ENCODE peak calls at places on chromosomes 5 and 9, in eight cellular contexts. V is H1, I is suprapubic skin, Y is SK-N-SH, X is stomach, E is HepG2, W is sigmoid colon, G is transverse colon. Q is an unnamed sample.

GRCh38 chr9:92720807-92721535 is 43.7 kb downstream of the BICD2 start:
- DNase-seq in E (no peak), W (no peak), V (no peak), I (no peak), Y (no peak), G (no peak), X (no peak), Q (no peak)

GRCh38 chr5:68239485-68239884 is 23.9 kb downstream of the PIK3R1 start:
- DNase-seq in E (peak), W (peak), X (peak), G (peak), Y (peak), V (no peak), I (peak), Q (no peak)

GRCh38 chr5:119418782-119419101 is 33.6 kb upstream of the HSD17B4 start:
- DNase-seq in E (no peak), G (no peak), V (no peak), X (peak), W (no peak), Y (no peak), I (no peak), Q (peak)

GRCh38 chr9:128275198-128276007 is at the start of gene GOLGA2:
- DNase-seq in W (peak), V (no peak), G (peak), Y (peak), E (peak), I (no peak), X (no peak), Q (peak)

GRCh38 chr5:106307265-106307664 is 1363.5 kb downstream of the EFNA5 start:
- DNase-seq in Y (no peak), X (no peak), V (no peak), W (no peak), I (no peak), G (no peak), E (no peak), Q (no peak)

GRCh38 chr5:79475174-79475466 is 38.8 kb downstream of the HOMER1 start:
- DNase-seq in E (no peak), V (no peak), I (no peak), G (no peak), Y (no peak), X (no peak), W (no peak), Q (no peak)

GRCh38 chr5:34526682-34527305 is 129.3 kb upstream of the RAI14 start:
- DNase-seq in E (no peak), X (no peak), G (no peak), I (no peak), Y (no peak), W (no peak), V (no peak), Q (no peak)

GRCh38 chr5:979100-979817 is 29.3 kb upstream of the NKD2 start:
- DNase-seq in X (no peak), I (peak), G (no peak), E (no peak), Y (no peak), V (no peak), W (no peak), Q (no peak)

GRCh38 chr5:61732796-61733195 is 400.7 kb downstream of the ZSWIM6 start:
- DNase-seq in V (no peak), I (no peak), W (no peak), E (no peak), G (no peak), X (no peak), Y (no peak), Q (no peak)

GRCh38 chr9:91885746-91886432 is 64.1 kb downstream of the ROR2 start:
- DNase-seq in I (no peak), X (no peak), G (no peak), Y (no peak), W (no peak), E (no peak), V (no peak), Q (no peak)

GRCh38 chr5:177027665-177028064 is 5.2 kb downstream of the ZNF346 start:
- DNase-seq in W (no peak), V (no peak), E (no peak), G (no peak), X (no peak), Y (no peak), I (no peak), Q (no peak)

GRCh38 chr5:10036136-10036535 is 213.6 kb downstream of the ATPSCKMT start:
- DNase-seq in Y (no peak), E (no peak), V (no peak), X (no peak), G (no peak), W (no peak), I (no peak), Q (no peak)

GRCh38 chr9:124684140-124684539 is 87.0 kb downstream of the NR6A1 start:
- DNase-seq in E (no peak), G (no peak), I (no peak), X (no peak), W (no peak), V (no peak), Y (no peak), Q (no peak)

GRCh38 chr9:93578844-93579243 is 2.5 kb downstream of the PHF2 start:
- DNase-seq in G (no peak), X (peak), E (no peak), Y (no peak), I (no peak), V (no peak), W (no peak), Q (no peak)

GRCh38 chr5:4017076-4017803 is 421.6 kb downstream of the IRX1 start:
- DNase-seq in G (no peak), E (no peak), W (no peak), X (no peak), I (no peak), V (no peak), Y (no peak), Q (no peak)

GRCh38 chr5:169173372-169173771 is 127.6 kb downstream of the SLIT3 start:
- DNase-seq in X (no peak), E (no peak), Y (no peak), W (no peak), G (no peak), I (no peak), V (no peak), Q (no peak)

GRCh38 chr5:134115806-134116175 is 1.3 kb downstream of the TCF7 start:
- DNase-seq in X (peak), E (no peak), G (no peak), W (no peak), Y (peak), I (no peak), V (no peak), Q (no peak)

GRCh38 chr5:168592014-168592368 is 12.8 kb upstream of the PANK3 start:
- DNase-seq in X (peak), E (peak), G (peak), W (no peak), Y (no peak), I (no peak), V (no peak), Q (no peak)

GRCh38 chr5:32725994-32726659 is 15.0 kb downstream of the NPR3 start:
- DNase-seq in Y (no peak), I (no peak), E (no peak), X (no peak), V (no peak), G (no peak), W (no peak), Q (no peak)

GRCh38 chr9:15087031-15087417 is 176.8 kb upstream of the FREM1 start:
- DNase-seq in E (no peak), X (no peak), W (no peak), G (no peak), Y (peak), V (no peak), I (no peak), Q (no peak)

GRCh38 chr9:110769667-110770066 is 101.1 kb downstream of the MUSK start:
- DNase-seq in Y (no peak), G (no peak), I (no peak), V (no peak), W (no peak), X (no peak), E (no peak), Q (no peak)

GRCh38 chr5:97726106-97726505 is 543.1 kb upstream of the RIOK2 start:
- DNase-seq in I (no peak), G (no peak), Y (no peak), W (no peak), V (no peak), X (no peak), E (no peak), Q (no peak)

GRCh38 chr5:86909461-86909881 is 291.7 kb downstream of the COX7C start:
- DNase-seq in W (no peak), E (no peak), V (no peak), X (no peak), Y (no peak), G (no peak), I (no peak), Q (no peak)

DNA sequence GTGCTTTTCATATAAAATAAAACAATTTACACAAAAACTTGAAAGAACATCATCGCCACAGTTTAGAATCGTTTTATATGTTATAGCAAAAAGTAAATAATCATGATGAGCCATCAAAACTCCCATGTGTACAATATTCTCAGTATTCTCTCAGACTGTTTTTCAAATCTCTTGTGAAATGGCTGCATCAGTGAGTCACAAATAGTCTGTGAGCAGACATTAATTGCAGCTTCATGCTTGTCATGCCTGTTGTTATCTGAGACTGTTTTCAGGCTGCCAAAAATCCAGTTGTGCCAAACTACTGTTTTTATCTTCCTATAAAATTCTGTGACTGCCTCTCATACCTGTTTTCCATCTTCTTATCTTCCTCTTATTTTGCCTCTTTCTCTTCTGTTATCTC is 292.2 kb downstream of the COX7C start:
- DNase-seq in W (no peak), V (no peak), I (no peak), X (no peak), G (no peak), E (no peak), Y (no peak), Q (no peak)
- TF ChIP-seq POLR2AphosphoS5 in W (no peak), V (no peak), I (no peak), X (no peak), G (no peak), E (no peak), Y (no peak), Q (no peak)

GRCh38 chr5:74103131-74104023 is 477.4 kb downstream of the ARHGEF28 start:
- DNase-seq in E (no peak), V (no peak), X (peak), G (no peak), Y (no peak), I (no peak), W (no peak), Q (no peak)

GRCh38 chr5:74104469-74104868 is 478.5 kb downstream of the ARHGEF28 start:
- DNase-seq in G (no peak), Y (no peak), I (no peak), X (no peak), W (no peak), V (no peak), E (peak), Q (no peak)

GRCh38 chr5:74105126-74105780 is 479.3 kb downstream of the ARHGEF28 start:
- DNase-seq in V (no peak), I (no peak), W (no peak), E (no peak), Y (no peak), G (peak), X (peak), Q (peak)

GRCh38 chr5:74109344-74109743 is 483.3 kb downstream of the ARHGEF28 start:
- DNase-seq in V (no peak), W (no peak), X (no peak), I (no peak), G (no peak), Y (no peak), E (no peak), Q (no peak)

GRCh38 chr5:74107899-74108298 is 481.9 kb downstream of the ARHGEF28 start:
- DNase-seq in G (no peak), I (no peak), V (no peak), Y (no peak), E (no peak), W (peak), X (no peak), Q (no peak)
- TF ChIP-seq EP300 in G (no peak), I (no peak), V (no peak), Y (no peak), E (no peak), W (no peak), X (no peak), Q (no peak)

GRCh38 chr9:129749575-129749974 is 3.3 kb downstream of the PTGES start:
- DNase-seq in Y (no peak), V (no peak), E (no peak), X (no peak), G (no peak), I (no peak), W (no peak), Q (no peak)
- H3K4me3 ChIP-seq in Y (no peak), V (no peak), E (no peak), X (no peak), G (no peak), I (no peak), W (no peak), Q (no peak)

GRCh38 chr9:130711469-130711868 is 17.9 kb downstream of the EXOSC2 start:
- DNase-seq in E (no peak), W (no peak), I (no peak), Y (no peak), V (no peak), X (no peak), G (no peak), Q (no peak)
- TF ChIP-seq POLR2AphosphoS5 in E (no peak), W (no peak), I (no peak), Y (no peak), V (no peak), X (no peak), G (no peak), Q (no peak)

GRCh38 chr9:77806697-77807096 is 158.6 kb upstream of the GNA14 start:
- DNase-seq in W (no peak), G (no peak), X (no peak), V (no peak), Y (no peak), E (no peak), I (no peak), Q (no peak)

GRCh38 chr9:77809552-77809951 is 161.4 kb upstream of the GNA14 start:
- DNase-seq in Y (no peak), X (no peak), V (no peak), E (no peak), W (no peak), I (no peak), G (no peak), Q (no peak)

GRCh38 chr9:77808750-77809079 is 160.6 kb upstream of the GNA14 start:
- DNase-seq in X (no peak), W (no peak), V (no peak), I (no peak), Y (no peak), E (peak), G (no peak), Q (no peak)

GRCh38 chr9:77807295-77807694 is 159.2 kb upstream of the GNA14 start:
- DNase-seq in G (no peak), X (no peak), I (no peak), E (peak), Y (no peak), V (no peak), W (no peak), Q (no peak)

DNA sequence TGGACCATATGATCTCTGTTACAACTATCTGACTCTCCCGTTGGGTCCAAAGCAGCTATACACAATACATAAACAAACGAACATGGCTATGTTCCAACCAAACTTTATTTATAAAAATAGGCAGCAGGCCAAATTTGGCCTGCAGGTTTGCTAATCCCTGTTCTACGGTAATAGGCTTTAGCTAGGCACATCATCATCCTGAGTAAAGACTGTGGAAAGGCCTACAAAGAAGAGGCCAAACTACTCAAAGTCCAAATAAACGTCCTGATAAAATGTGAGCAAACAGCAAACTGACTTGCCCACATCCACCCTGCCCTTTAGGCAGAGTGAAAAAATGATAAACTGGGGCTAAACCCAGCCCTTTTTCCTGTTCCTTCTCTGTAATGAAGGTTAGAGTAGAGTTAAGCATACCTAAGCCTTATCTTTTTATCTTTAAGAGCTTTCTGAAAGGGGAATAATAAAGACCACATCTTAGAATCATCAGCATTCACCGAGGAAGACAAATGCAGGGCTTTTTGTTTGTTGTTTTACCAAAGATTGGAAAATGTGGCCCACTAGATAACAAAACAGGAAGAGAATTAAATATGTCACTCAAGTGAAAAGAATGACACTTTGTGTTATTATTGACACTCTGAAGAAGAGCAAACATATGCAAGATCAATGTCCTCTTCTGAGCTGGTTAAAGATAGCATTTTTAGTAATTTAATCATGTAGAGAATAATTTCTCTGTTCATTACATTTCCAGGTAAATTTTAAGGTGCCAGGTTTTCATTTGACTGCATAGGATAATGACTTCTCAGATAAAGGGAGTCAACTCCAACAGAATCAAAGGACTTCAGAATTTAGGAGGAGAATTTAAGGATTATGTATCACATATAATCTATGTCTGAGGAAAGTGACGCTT is 160.0 kb upstream of the GNA14 start:
- DNase-seq in X (no peak), W (no peak), Y (no peak), I (no peak), E (peak), G (no peak), V (no peak), Q (no peak)
- TF ChIP-seq EP300 in X (no peak), W (no peak), Y (no peak), I (no peak), E (peak), G (no peak), V (no peak), Q (no peak)

GRCh38 chr5:96031811-96032261 is 70.2 kb upstream of the ELL2 start:
- DNase-seq in E (no peak), V (no peak), W (no peak), I (no peak), Y (no peak), X (no peak), G (no peak), Q (no peak)
- H3K4me3 ChIP-seq in E (no peak), V (no peak), W (no peak), I (no peak), Y (no peak), X (no peak), G (no peak), Q (no peak)

GRCh38 chr5:101783241-101784095 is 512.6 kb downstream of the SLCO4C1 start:
- DNase-seq in W (no peak), Y (no peak), E (no peak), G (no peak), I (no peak), X (no peak), V (no peak), Q (peak)

GRCh38 chr5:101785090-101785489 is 511.0 kb downstream of the SLCO4C1 start:
- DNase-seq in I (no peak), X (no peak), W (no peak), V (no peak), E (no peak), G (no peak), Y (no peak), Q (no peak)

GRCh38 chr5:101788797-101789196 is 507.3 kb downstream of the SLCO4C1 start:
- DNase-seq in G (no peak), Y (no peak), W (no peak), X (no peak), V (no peak), I (no peak), E (no peak), Q (no peak)
- TF ChIP-seq POLR2AphosphoS5 in G (no peak), Y (no peak), W (no peak), X (no peak), V (no peak), I (no peak), E (no peak), Q (no peak)

GRCh38 chr9:108662090-108662875 is 193.5 kb downstream of the ACTL7B start:
- DNase-seq in X (no peak), W (no peak), I (no peak), V (no peak), Y (no peak), G (no peak), E (no peak), Q (no peak)

GRCh38 chr9:108663381-108663876 is 192.4 kb downstream of the ACTL7B start:
- DNase-seq in G (no peak), I (no peak), X (no peak), V (no peak), E (no peak), Y (no peak), W (no peak), Q (no peak)

GRCh38 chr9:108665856-108666784 is 189.7 kb downstream of the ACTL7B start:
- DNase-seq in Y (no peak), W (no peak), E (peak), X (no peak), G (no peak), V (no peak), I (no peak), Q (no peak)

GRCh38 chr9:108664309-108665255 is 191.2 kb downstream of the ACTL7B start:
- DNase-seq in W (no peak), Y (no peak), V (no peak), G (peak), I (no peak), E (no peak), X (no peak), Q (no peak)

GRCh38 chr9:108662935-108663334 is 192.9 kb downstream of the ACTL7B start:
- DNase-seq in V (no peak), X (no peak), I (no peak), E (no peak), W (no peak), G (no peak), Y (no peak), Q (no peak)
- TF ChIP-seq EP300 in V (no peak), X (no peak), I (no peak), E (no peak), W (no peak), G (no peak), Y (no peak), Q (no peak)

Q was measured in upper lobe of left lung.